ENCODE peak calls at places on chromosomes 5 and 9, in six cellular contexts. Q, X, U, R, K and J are unnamed samples.

GRCh38 chr5:135429326-135429725 is 17.8 kb downstream of the DCANP1 start:
- DNase-seq in Q (no peak), X (peak), U (no peak), R (no peak), K (no peak), J (no peak)

GRCh38 chr9:72390896-72391295 is 25.9 kb upstream of the ZFAND5 start:
- DNase-seq in Q (no peak), X (no peak), U (no peak), R (no peak), K (no peak), J (no peak)

GRCh38 chr5:111151998-111152397 is 59.9 kb downstream of the WDR36 start:
- DNase-seq in Q (no peak), X (no peak), U (no peak), R (no peak), K (no peak), J (no peak)

GRCh38 chr5:55232194-55232984 is 1.0 kb downstream of the CCNO start:
- DNase-seq in Q (peak), X (peak), U (no peak), R (no peak), K (no peak), J (peak)

GRCh38 chr5:82163459-82164108 is 114.6 kb downstream of the RPS23 start:
- DNase-seq in Q (no peak), X (no peak), U (no peak), R (no peak), K (no peak), J (no peak)

GRCh38 chr9:136365775-136366223 is 2.3 kb upstream of the DNLZ start:
- DNase-seq in Q (no peak), X (no peak), U (no peak), R (peak), K (no peak), J (no peak)

GRCh38 chr5:102999191-102999590 is 120.7 kb downstream of the GIN1 start:
- DNase-seq in Q (no peak), X (no peak), U (no peak), R (no peak), K (no peak), J (no peak)

GRCh38 chr5:132747693-132748440 is 641 bp downstream of the CCNI2 start:
- DNase-seq in Q (peak), X (peak), U (peak), R (no peak), K (no peak), J (peak)

DNA sequence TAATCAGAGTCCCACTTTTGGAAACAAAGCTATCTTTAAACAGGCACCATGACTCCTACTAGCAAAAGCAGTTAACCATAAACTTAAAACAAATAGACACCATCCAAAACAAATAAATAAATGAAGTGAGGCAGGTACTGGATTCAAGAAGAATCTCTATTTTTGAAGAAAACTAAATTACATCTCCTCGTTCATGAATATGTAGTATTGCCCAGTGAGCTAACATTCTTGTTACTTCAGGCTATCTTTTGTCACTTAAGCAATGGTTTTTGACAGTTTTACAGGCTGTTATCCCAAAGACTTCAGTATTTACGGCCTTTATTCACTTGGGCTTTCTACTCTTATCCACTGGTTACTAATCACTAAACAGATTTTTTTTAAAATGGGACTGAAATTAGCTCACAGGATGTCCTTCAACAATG is 242.5 kb downstream of the MLLT3 start:
- DNase-seq in Q (no peak), X (no peak), U (no peak), R (no peak), K (no peak), J (no peak)
- TF ChIP-seq CTCF in Q (no peak), X (no peak), U (no peak), R (no peak), K (no peak), J (no peak)

GRCh38 chr5:128644863-128645262 is 106.8 kb upstream of the FBN2 start:
- DNase-seq in Q (no peak), X (no peak), U (no peak), R (no peak), K (no peak), J (no peak)

GRCh38 chr5:128645582-128645981 is 107.5 kb upstream of the FBN2 start:
- DNase-seq in Q (no peak), X (no peak), U (no peak), R (no peak), K (no peak), J (no peak)

DNA sequence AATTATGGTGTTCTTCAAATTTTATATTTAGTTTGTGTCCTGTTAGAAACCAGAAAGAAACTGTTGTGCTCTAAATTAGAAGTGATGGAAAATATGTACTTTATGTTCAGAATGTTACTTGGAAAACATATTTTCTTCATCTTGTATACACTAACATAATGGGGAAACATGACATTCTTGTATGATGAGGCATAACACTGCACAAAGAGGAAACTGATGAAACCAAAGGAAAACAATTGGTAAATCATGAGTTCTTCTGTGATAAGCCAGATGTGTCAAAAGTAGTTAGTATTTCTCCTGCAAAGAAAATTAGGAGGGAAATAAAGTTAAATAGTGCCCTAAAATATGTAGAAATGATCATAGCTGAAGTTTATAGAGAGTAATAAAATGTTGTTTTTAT is 111.1 kb upstream of the FBN2 start:
- DNase-seq in Q (no peak), X (no peak), U (no peak), R (no peak), K (no peak), J (no peak)
- TF ChIP-seq CTCF in Q (no peak), X (no peak), U (no peak), R (no peak), K (no peak), J (no peak)

GRCh38 chr9:33129251-33129885 is 37.8 kb downstream of the B4GALT1 start:
- DNase-seq in Q (no peak), X (no peak), U (no peak), R (no peak), K (no peak), J (no peak)
- TF ChIP-seq CTCF in Q (no peak), X (no peak), U (no peak), R (no peak), K (no peak), J (no peak)

GRCh38 chr5:128273736-128274135 is 190.2 kb downstream of the SLC12A2 start:
- DNase-seq in Q (no peak), X (no peak), U (no peak), R (no peak), K (no peak), J (no peak)
- TF ChIP-seq CTCF in Q (no peak), X (no peak), U (no peak), R (no peak), K (no peak), J (no peak)

GRCh38 chr9:98381311-98382103 is 126.1 kb upstream of the TBC1D2 start:
- DNase-seq in Q (no peak), X (no peak), U (no peak), R (no peak), K (no peak), J (no peak)
- TF ChIP-seq CTCF in Q (no peak), X (no peak), U (no peak), R (no peak), K (no peak), J (no peak)

GRCh38 chr9:87766697-87767096 is 40.8 kb downstream of the CTSL start:
- DNase-seq in Q (no peak), X (no peak), U (no peak), R (no peak), K (no peak), J (peak)
- TF ChIP-seq CTCF in Q (no peak), X (no peak), U (no peak), R (no peak), K (no peak), J (no peak)

GRCh38 chr5:75584641-75585040 is 26.6 kb upstream of the ANKDD1B start:
- DNase-seq in Q (no peak), X (no peak), U (no peak), R (no peak), K (no peak), J (no peak)
- TF ChIP-seq CTCF in Q (no peak), X (no peak), U (no peak), R (no peak), K (no peak), J (no peak)

GRCh38 chr9:7273575-7273974 is 515.8 kb downstream of the KDM4C start:
- DNase-seq in Q (peak), X (no peak), U (no peak), R (no peak), K (peak), J (no peak)
- TF ChIP-seq CTCF in Q (no peak), X (no peak), U (no peak), R (no peak), K (peak), J (no peak)